ENCODE peak calls at places on chromosomes 3 and 15, in five cellular contexts. One of them, this sample, is unnamed.

GRCh38 chr15:68674975-68675374 is 96.2 kb downstream of the CORO2B start:
- DNase-seq in PC-9: no peak
- DNase-seq in left lung: no peak
- DNase-seq in effector memory CD4-positive, alpha-beta T cell: no peak
- DNase-seq in heart right ventricle: no peak
- DNase-seq in this sample: no peak

GRCh38 chr3:32146669-32147315 is 40.4 kb downstream of the GPD1L start:
- DNase-seq in PC-9: peak
- DNase-seq in left lung: no peak
- DNase-seq in effector memory CD4-positive, alpha-beta T cell: no peak
- DNase-seq in heart right ventricle: no peak
- DNase-seq in this sample: no peak

GRCh38 chr3:114584734-114585371 is 291.0 kb downstream of the TIGIT start:
- DNase-seq in PC-9: no peak
- DNase-seq in left lung: no peak
- DNase-seq in effector memory CD4-positive, alpha-beta T cell: no peak
- DNase-seq in heart right ventricle: peak
- DNase-seq in this sample: no peak

GRCh38 chr15:24068102-24068501 is 381.0 kb upstream of the NDN start:
- DNase-seq in PC-9: no peak
- DNase-seq in left lung: no peak
- DNase-seq in effector memory CD4-positive, alpha-beta T cell: no peak
- DNase-seq in heart right ventricle: no peak
- DNase-seq in this sample: no peak

GRCh38 chr3:171420667-171421066 is 39.5 kb downstream of the TNIK start:
- DNase-seq in PC-9: no peak
- DNase-seq in left lung: no peak
- DNase-seq in effector memory CD4-positive, alpha-beta T cell: no peak
- DNase-seq in heart right ventricle: no peak
- DNase-seq in this sample: no peak

GRCh38 chr15:67083135-67083766 is 17.8 kb downstream of the SMAD3 start:
- DNase-seq in PC-9: no peak
- DNase-seq in left lung: no peak
- DNase-seq in effector memory CD4-positive, alpha-beta T cell: no peak
- DNase-seq in heart right ventricle: no peak
- DNase-seq in this sample: no peak

GRCh38 chr3:182789371-182789770 is 3.9 kb upstream of the ATP11B start:
- DNase-seq in PC-9: no peak
- DNase-seq in left lung: no peak
- DNase-seq in effector memory CD4-positive, alpha-beta T cell: no peak
- DNase-seq in heart right ventricle: no peak
- DNase-seq in this sample: no peak

GRCh38 chr3:12268050-12268449 is 20.8 kb upstream of the PPARG start:
- DNase-seq in PC-9: no peak
- DNase-seq in left lung: no peak
- DNase-seq in effector memory CD4-positive, alpha-beta T cell: no peak
- DNase-seq in heart right ventricle: no peak
- DNase-seq in this sample: no peak

GRCh38 chr15:92882697-92883642 is 17.2 kb upstream of the CHD2 start:
- DNase-seq in PC-9: no peak
- DNase-seq in left lung: peak
- DNase-seq in effector memory CD4-positive, alpha-beta T cell: peak
- DNase-seq in heart right ventricle: no peak
- DNase-seq in this sample: peak

GRCh38 chr3:59879033-59879655 is 829.3 kb upstream of the CFAP20DC start:
- DNase-seq in PC-9: no peak
- DNase-seq in left lung: no peak
- DNase-seq in effector memory CD4-positive, alpha-beta T cell: no peak
- DNase-seq in heart right ventricle: no peak
- DNase-seq in this sample: no peak

GRCh38 chr15:28989239-28989830 is 103.6 kb downstream of the APBA2 start:
- DNase-seq in PC-9: no peak
- DNase-seq in left lung: no peak
- DNase-seq in effector memory CD4-positive, alpha-beta T cell: no peak
- DNase-seq in heart right ventricle: no peak
- DNase-seq in this sample: peak

GRCh38 chr15:38216763-38217162 is 35.9 kb upstream of the SPRED1 start:
- DNase-seq in PC-9: no peak
- DNase-seq in left lung: no peak
- DNase-seq in effector memory CD4-positive, alpha-beta T cell: no peak
- DNase-seq in heart right ventricle: no peak
- DNase-seq in this sample: no peak

GRCh38 chr3:169348276-169348675 is 315.2 kb downstream of the MECOM start:
- DNase-seq in PC-9: no peak
- DNase-seq in left lung: no peak
- DNase-seq in effector memory CD4-positive, alpha-beta T cell: no peak
- DNase-seq in heart right ventricle: no peak
- DNase-seq in this sample: no peak

GRCh38 chr15:31427411-31427810 is 100.8 kb downstream of the KLF13 start:
- DNase-seq in PC-9: no peak
- DNase-seq in left lung: no peak
- DNase-seq in effector memory CD4-positive, alpha-beta T cell: no peak
- DNase-seq in heart right ventricle: no peak
- DNase-seq in this sample: no peak

GRCh38 chr15:74444106-74445062 is 10.6 kb upstream of the SEMA7A start:
- DNase-seq in PC-9: no peak
- DNase-seq in left lung: no peak
- DNase-seq in effector memory CD4-positive, alpha-beta T cell: no peak
- DNase-seq in heart right ventricle: no peak
- DNase-seq in this sample: no peak

GRCh38 chr3:122957707-122958210 is 69.8 kb downstream of the SEMA5B start:
- DNase-seq in PC-9: no peak
- DNase-seq in left lung: no peak
- DNase-seq in effector memory CD4-positive, alpha-beta T cell: no peak
- DNase-seq in heart right ventricle: peak
- DNase-seq in this sample: no peak

GRCh38 chr3:38586546-38587520 is 62.7 kb downstream of the SCN5A start:
- DNase-seq in PC-9: no peak
- DNase-seq in left lung: no peak
- DNase-seq in effector memory CD4-positive, alpha-beta T cell: no peak
- DNase-seq in heart right ventricle: peak
- DNase-seq in this sample: no peak

GRCh38 chr15:87268675-87269074 is 987.9 kb downstream of the NTRK3 start:
- DNase-seq in PC-9: no peak
- DNase-seq in left lung: no peak
- DNase-seq in effector memory CD4-positive, alpha-beta T cell: no peak
- DNase-seq in heart right ventricle: no peak
- DNase-seq in this sample: no peak

GRCh38 chr15:72206677-72207000 is 9.1 kb upstream of the GRAMD2A start:
- DNase-seq in PC-9: no peak
- DNase-seq in left lung: no peak
- DNase-seq in effector memory CD4-positive, alpha-beta T cell: no peak
- DNase-seq in heart right ventricle: no peak
- DNase-seq in this sample: no peak

GRCh38 chr15:63353887-63354286 is 27.8 kb downstream of the CA12 start:
- DNase-seq in PC-9: no peak
- DNase-seq in left lung: no peak
- DNase-seq in effector memory CD4-positive, alpha-beta T cell: no peak
- DNase-seq in heart right ventricle: no peak
- DNase-seq in this sample: no peak

GRCh38 chr15:92763459-92763858 is 107.9 kb upstream of the FAM174B start:
- DNase-seq in PC-9: no peak
- DNase-seq in left lung: peak
- DNase-seq in effector memory CD4-positive, alpha-beta T cell: no peak
- DNase-seq in heart right ventricle: no peak
- DNase-seq in this sample: no peak

GRCh38 chr3:42649783-42650182 is 3.7 kb upstream of the ZBTB47 start:
- DNase-seq in PC-9: no peak
- DNase-seq in left lung: no peak
- DNase-seq in effector memory CD4-positive, alpha-beta T cell: no peak
- DNase-seq in heart right ventricle: no peak
- DNase-seq in this sample: no peak

GRCh38 chr3:171875923-171876412 is 32.8 kb downstream of the TMEM212 start:
- DNase-seq in PC-9: no peak
- DNase-seq in left lung: no peak
- DNase-seq in effector memory CD4-positive, alpha-beta T cell: no peak
- DNase-seq in heart right ventricle: no peak
- DNase-seq in this sample: no peak

GRCh38 chr15:74788716-74789151 is 6.9 kb downstream of the CSK start:
- DNase-seq in PC-9: no peak
- DNase-seq in left lung: peak
- DNase-seq in effector memory CD4-positive, alpha-beta T cell: peak
- DNase-seq in heart right ventricle: no peak
- DNase-seq in this sample: no peak

GRCh38 chr3:28053759-28054158 is 187.7 kb upstream of the CMC1 start:
- DNase-seq in PC-9: peak
- DNase-seq in left lung: no peak
- DNase-seq in effector memory CD4-positive, alpha-beta T cell: no peak
- DNase-seq in heart right ventricle: no peak
- DNase-seq in this sample: no peak

GRCh38 chr3:11709782-11710181 is 66.1 kb upstream of the VGLL4 start:
- DNase-seq in PC-9: no peak
- DNase-seq in left lung: no peak
- DNase-seq in effector memory CD4-positive, alpha-beta T cell: no peak
- DNase-seq in heart right ventricle: no peak
- DNase-seq in this sample: no peak

DNA sequence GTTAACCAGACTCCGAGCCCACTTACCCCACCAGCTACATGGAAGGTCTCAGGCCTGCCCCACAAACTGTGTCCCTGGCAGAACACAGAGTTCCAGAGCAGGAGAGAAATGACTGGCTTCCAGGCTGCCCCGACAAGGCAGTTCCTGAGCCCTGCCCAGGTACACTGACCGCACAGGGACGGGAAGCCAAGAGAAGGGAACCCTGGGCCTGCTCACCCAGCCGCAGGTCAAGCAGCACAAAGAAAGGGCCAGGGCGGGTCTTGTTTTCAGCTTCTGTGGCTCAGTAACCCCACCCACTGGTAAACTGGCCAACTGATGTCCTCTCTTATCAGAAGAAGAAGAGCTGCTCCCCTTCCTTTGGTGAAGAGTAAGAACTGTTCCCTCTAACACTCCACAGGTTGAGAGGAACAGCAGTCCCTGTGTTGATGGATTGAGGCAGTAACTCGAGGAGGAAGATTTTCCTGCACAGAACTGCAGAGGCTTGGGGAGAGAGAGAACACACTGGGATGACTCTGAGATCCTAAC is 68.4 kb downstream of the CRTC3 start:
- DNase-seq in PC-9: no peak
- DNase-seq in left lung: no peak
- DNase-seq in effector memory CD4-positive, alpha-beta T cell: no peak
- DNase-seq in heart right ventricle: peak
- DNase-seq in this sample: no peak
- H3K27ac ChIP-seq in PC-9: no peak
- H3K27ac ChIP-seq in left lung: peak
- H3K27ac ChIP-seq in effector memory CD4-positive, alpha-beta T cell: peak
- H3K27ac ChIP-seq in heart right ventricle: peak
- H3K27ac ChIP-seq in this sample: peak

GRCh38 chr3:186361612-186362408 is at the start of gene DGKG:
- DNase-seq in PC-9: no peak
- DNase-seq in left lung: peak
- DNase-seq in effector memory CD4-positive, alpha-beta T cell: no peak
- DNase-seq in heart right ventricle: peak
- DNase-seq in this sample: no peak
- H3K27ac ChIP-seq in PC-9: no peak
- H3K27ac ChIP-seq in left lung: peak
- H3K27ac ChIP-seq in effector memory CD4-positive, alpha-beta T cell: no peak
- H3K27ac ChIP-seq in heart right ventricle: peak
- H3K27ac ChIP-seq in this sample: no peak

GRCh38 chr3:5205165-5205941 is 17.8 kb downstream of the EDEM1 start:
- DNase-seq in PC-9: no peak
- DNase-seq in left lung: no peak
- DNase-seq in effector memory CD4-positive, alpha-beta T cell: no peak
- DNase-seq in heart right ventricle: no peak
- DNase-seq in this sample: no peak

GRCh38 chr3:5201536-5201935 is 14.0 kb downstream of the EDEM1 start:
- DNase-seq in PC-9: no peak
- DNase-seq in left lung: no peak
- DNase-seq in effector memory CD4-positive, alpha-beta T cell: no peak
- DNase-seq in heart right ventricle: no peak
- DNase-seq in this sample: no peak

GRCh38 chr3:5198986-5199731 is 11.7 kb downstream of the EDEM1 start:
- DNase-seq in PC-9: no peak
- DNase-seq in left lung: no peak
- DNase-seq in effector memory CD4-positive, alpha-beta T cell: no peak
- DNase-seq in heart right ventricle: no peak
- DNase-seq in this sample: no peak

GRCh38 chr3:5198313-5198677 is 10.8 kb downstream of the EDEM1 start:
- DNase-seq in PC-9: no peak
- DNase-seq in left lung: no peak
- DNase-seq in effector memory CD4-positive, alpha-beta T cell: no peak
- DNase-seq in heart right ventricle: no peak
- DNase-seq in this sample: no peak

DNA sequence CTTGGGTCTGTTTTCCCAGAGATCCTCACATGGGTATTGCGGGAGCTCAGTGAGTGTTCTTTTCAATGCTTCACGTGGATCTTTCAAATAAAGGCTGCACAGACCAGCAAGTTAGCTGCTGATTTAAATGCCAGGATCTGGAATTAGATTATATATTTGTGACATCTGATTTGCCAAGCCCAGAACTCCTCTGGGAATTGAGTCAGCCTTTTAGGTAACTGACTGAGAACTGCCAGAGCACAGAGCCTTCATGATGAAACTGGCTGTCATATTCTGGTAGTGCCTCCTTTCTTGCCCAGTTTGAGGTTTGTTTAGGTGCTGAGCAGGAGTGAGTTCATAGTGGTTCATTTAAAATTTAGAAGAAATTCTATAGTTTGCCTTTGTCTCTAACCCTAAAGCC is 14.8 kb downstream of the EDEM1 start:
- DNase-seq in PC-9: no peak
- DNase-seq in left lung: no peak
- DNase-seq in effector memory CD4-positive, alpha-beta T cell: no peak
- DNase-seq in heart right ventricle: no peak
- DNase-seq in this sample: peak
- H3K27ac ChIP-seq in PC-9: no peak
- H3K27ac ChIP-seq in left lung: no peak
- H3K27ac ChIP-seq in effector memory CD4-positive, alpha-beta T cell: no peak
- H3K27ac ChIP-seq in heart right ventricle: no peak
- H3K27ac ChIP-seq in this sample: no peak

DNA sequence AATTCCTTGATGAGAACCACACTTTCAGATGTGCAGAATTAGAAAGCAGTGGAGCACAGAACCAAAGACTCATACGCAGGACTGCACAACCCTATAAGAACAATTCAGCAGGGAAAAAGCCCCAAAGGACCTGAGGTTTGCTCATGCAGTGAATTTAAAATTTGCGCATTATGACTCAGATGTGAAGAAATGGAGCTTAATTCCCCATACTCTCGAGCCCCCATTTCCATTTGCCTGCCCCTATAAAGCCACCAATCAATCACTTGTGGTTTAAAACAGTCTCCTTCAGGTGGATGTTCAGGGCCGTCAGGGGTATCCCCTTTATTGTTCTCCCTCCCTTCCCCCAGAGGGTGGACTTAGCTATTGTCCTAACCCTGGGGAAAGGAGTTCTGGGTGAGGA is 221.2 kb downstream of the IGSF11 start:
- DNase-seq in PC-9: no peak
- DNase-seq in left lung: no peak
- DNase-seq in effector memory CD4-positive, alpha-beta T cell: no peak
- DNase-seq in heart right ventricle: no peak
- DNase-seq in this sample: no peak
- H3K27ac ChIP-seq in PC-9: no peak
- H3K27ac ChIP-seq in left lung: no peak
- H3K27ac ChIP-seq in effector memory CD4-positive, alpha-beta T cell: no peak
- H3K27ac ChIP-seq in heart right ventricle: no peak
- H3K27ac ChIP-seq in this sample: no peak

GRCh38 chr15:50302581-50302980 is 37.1 kb upstream of the HDC start:
- DNase-seq in PC-9: no peak
- DNase-seq in left lung: no peak
- DNase-seq in effector memory CD4-positive, alpha-beta T cell: no peak
- DNase-seq in heart right ventricle: no peak
- DNase-seq in this sample: no peak

GRCh38 chr15:50307799-50308198 is 42.3 kb upstream of the HDC start:
- DNase-seq in PC-9: no peak
- DNase-seq in left lung: no peak
- DNase-seq in effector memory CD4-positive, alpha-beta T cell: no peak
- DNase-seq in heart right ventricle: no peak
- DNase-seq in this sample: no peak

GRCh38 chr15:50304856-50305255 is 39.3 kb upstream of the HDC start:
- DNase-seq in PC-9: no peak
- DNase-seq in left lung: no peak
- DNase-seq in effector memory CD4-positive, alpha-beta T cell: no peak
- DNase-seq in heart right ventricle: no peak
- DNase-seq in this sample: no peak
- H3K27ac ChIP-seq in PC-9: no peak
- H3K27ac ChIP-seq in left lung: no peak
- H3K27ac ChIP-seq in effector memory CD4-positive, alpha-beta T cell: no peak
- H3K27ac ChIP-seq in heart right ventricle: no peak
- H3K27ac ChIP-seq in this sample: no peak